ENCODE peak calls at places on chromosomes 12 and 14, in six cellular contexts. G is progenitor cell of endocrine pancreas, O is T follicular helper cell, B is substantia nigra, P is GM06990, S is fibroblast of the aortic adventitia. K is an unnamed sample.

GRCh38 chr12:110039085-110039807 is 9.1 kb downstream of the C12orf76 start:
- DNase-seq in G (no peak), O (no peak), B (no peak), P (no peak), S (peak), K (no peak)

GRCh38 chr14:94770815-94771190 is 890 bp upstream of the GSC start:
- DNase-seq in G (no peak), O (no peak), B (no peak), P (no peak), S (no peak), K (no peak)

GRCh38 chr14:38762845-38763244 is 340.2 kb downstream of the SEC23A start:
- DNase-seq in G (no peak), O (no peak), B (no peak), P (no peak), S (no peak), K (peak)

GRCh38 chr12:67595365-67595764 is 53.2 kb upstream of the DYRK2 start:
- DNase-seq in G (no peak), O (no peak), B (no peak), P (no peak), S (no peak), K (no peak)

GRCh38 chr12:110122929-110123328 is 1.2 kb upstream of the IFT81 start:
- DNase-seq in G (no peak), O (no peak), B (no peak), P (no peak), S (no peak), K (no peak)

GRCh38 chr12:39355841-39356240 is 87.1 kb downstream of the KIF21A start:
- DNase-seq in G (no peak), O (no peak), B (no peak), P (no peak), S (no peak), K (no peak)

GRCh38 chr14:34053666-34054065 is 102.8 kb upstream of the EGLN3 start:
- DNase-seq in G (no peak), O (no peak), B (no peak), P (no peak), S (peak), K (no peak)

GRCh38 chr14:93017341-93017797 is 94.4 kb downstream of the CHGA start:
- DNase-seq in G (no peak), O (no peak), B (no peak), P (no peak), S (no peak), K (no peak)